ENCODE peak calls at places on chromosomes 6 and 20, in ten cellular contexts. One of them, this sample, is unnamed.
A peak's percentile ranks its signal among the peaks of the same experiment; 100 is the strongest.

GRCh38 chr20:25859649-25860530 is 163.2 kb upstream of the ZNF337 start:
- DNase-seq in A549: no peak
- DNase-seq in neural progenitor cell: peak; percentile 90
- DNase-seq in mucosa of descending colon: no peak
- DNase-seq in right atrium auricular region: peak; percentile 81
- DNase-seq in HepG2: peak; percentile 65
- DNase-seq in heart left ventricle: peak; percentile 76
- DNase-seq in lower leg skin: peak; percentile 43
- DNase-seq in neural crest cell: peak; percentile 58
- DNase-seq in transverse colon: peak; percentile 59
- DNase-seq in this sample: no peak

GRCh38 chr6:43089874-43090556 is 13.9 kb downstream of the PTK7 start:
- DNase-seq in A549: no peak
- DNase-seq in neural progenitor cell: peak; percentile 41
- DNase-seq in mucosa of descending colon: no peak
- DNase-seq in right atrium auricular region: no peak
- DNase-seq in HepG2: peak; percentile 95
- DNase-seq in heart left ventricle: no peak
- DNase-seq in lower leg skin: no peak
- DNase-seq in neural crest cell: no peak
- DNase-seq in transverse colon: no peak
- DNase-seq in this sample: no peak

GRCh38 chr6:37820713-37821069 is 1.2 kb downstream of the ZFAND3 start:
- DNase-seq in A549: no peak
- DNase-seq in neural progenitor cell: no peak
- DNase-seq in mucosa of descending colon: no peak
- DNase-seq in right atrium auricular region: no peak
- DNase-seq in HepG2: no peak
- DNase-seq in heart left ventricle: no peak
- DNase-seq in lower leg skin: no peak
- DNase-seq in neural crest cell: no peak
- DNase-seq in transverse colon: no peak
- DNase-seq in this sample: no peak

GRCh38 chr6:87858440-87858839 is 156.4 kb upstream of the AKIRIN2 start:
- DNase-seq in A549: no peak
- DNase-seq in neural progenitor cell: no peak
- DNase-seq in mucosa of descending colon: no peak
- DNase-seq in right atrium auricular region: no peak
- DNase-seq in HepG2: no peak
- DNase-seq in heart left ventricle: no peak
- DNase-seq in lower leg skin: no peak
- DNase-seq in neural crest cell: no peak
- DNase-seq in transverse colon: no peak
- DNase-seq in this sample: no peak

GRCh38 chr20:54004397-54004940 is 65.9 kb downstream of the BCAS1 start:
- DNase-seq in A549: no peak
- DNase-seq in neural progenitor cell: no peak
- DNase-seq in mucosa of descending colon: no peak
- DNase-seq in right atrium auricular region: no peak
- DNase-seq in HepG2: no peak
- DNase-seq in heart left ventricle: no peak
- DNase-seq in lower leg skin: no peak
- DNase-seq in neural crest cell: no peak
- DNase-seq in transverse colon: no peak
- DNase-seq in this sample: no peak

GRCh38 chr6:6486595-6486994 is 101.9 kb upstream of the LY86 start:
- DNase-seq in A549: no peak
- DNase-seq in neural progenitor cell: no peak
- DNase-seq in mucosa of descending colon: no peak
- DNase-seq in right atrium auricular region: no peak
- DNase-seq in HepG2: no peak
- DNase-seq in heart left ventricle: no peak
- DNase-seq in lower leg skin: no peak
- DNase-seq in neural crest cell: no peak
- DNase-seq in transverse colon: no peak
- DNase-seq in this sample: no peak

GRCh38 chr6:105509506-105510331 is 106.8 kb upstream of the PREP start:
- DNase-seq in A549: no peak
- DNase-seq in neural progenitor cell: peak; percentile 63
- DNase-seq in mucosa of descending colon: no peak
- DNase-seq in right atrium auricular region: no peak
- DNase-seq in HepG2: no peak
- DNase-seq in heart left ventricle: peak; percentile 50
- DNase-seq in lower leg skin: no peak
- DNase-seq in neural crest cell: peak; percentile 16
- DNase-seq in transverse colon: no peak
- DNase-seq in this sample: no peak

GRCh38 chr6:168130168-168130651 is 51.2 kb upstream of the FRMD1 start:
- DNase-seq in A549: no peak
- DNase-seq in neural progenitor cell: no peak
- DNase-seq in mucosa of descending colon: no peak
- DNase-seq in right atrium auricular region: peak; percentile 54
- DNase-seq in HepG2: no peak
- DNase-seq in heart left ventricle: peak; percentile 15
- DNase-seq in lower leg skin: peak; percentile 8
- DNase-seq in neural crest cell: no peak
- DNase-seq in transverse colon: no peak
- DNase-seq in this sample: no peak

GRCh38 chr6:36984581-36985383 is 1.2 kb downstream of the MTCH1 start:
- DNase-seq in A549: no peak
- DNase-seq in neural progenitor cell: peak; percentile 84
- DNase-seq in mucosa of descending colon: no peak
- DNase-seq in right atrium auricular region: peak; percentile 78
- DNase-seq in HepG2: no peak
- DNase-seq in heart left ventricle: peak; percentile 76
- DNase-seq in lower leg skin: no peak
- DNase-seq in neural crest cell: peak; percentile 39
- DNase-seq in transverse colon: peak; percentile 48
- DNase-seq in this sample: no peak

GRCh38 chr6:145151624-145152023 is 583.7 kb downstream of the EPM2A start:
- DNase-seq in A549: no peak
- DNase-seq in neural progenitor cell: no peak
- DNase-seq in mucosa of descending colon: no peak
- DNase-seq in right atrium auricular region: no peak
- DNase-seq in HepG2: no peak
- DNase-seq in heart left ventricle: no peak
- DNase-seq in lower leg skin: no peak
- DNase-seq in neural crest cell: no peak
- DNase-seq in transverse colon: no peak
- DNase-seq in this sample: no peak

GRCh38 chr20:57498425-57499400 is 26.2 kb downstream of the CTCFL start:
- DNase-seq in A549: no peak
- DNase-seq in neural progenitor cell: peak; percentile 63
- DNase-seq in mucosa of descending colon: no peak
- DNase-seq in right atrium auricular region: no peak
- DNase-seq in HepG2: no peak
- DNase-seq in heart left ventricle: no peak
- DNase-seq in lower leg skin: no peak
- DNase-seq in neural crest cell: no peak
- DNase-seq in transverse colon: no peak
- DNase-seq in this sample: no peak

GRCh38 chr6:11851405-11851804 is 72.8 kb upstream of the ADTRP start:
- DNase-seq in A549: no peak
- DNase-seq in neural progenitor cell: no peak
- DNase-seq in mucosa of descending colon: no peak
- DNase-seq in right atrium auricular region: no peak
- DNase-seq in HepG2: no peak
- DNase-seq in heart left ventricle: no peak
- DNase-seq in lower leg skin: no peak
- DNase-seq in neural crest cell: no peak
- DNase-seq in transverse colon: no peak
- DNase-seq in this sample: no peak

GRCh38 chr6:169224185-169224695 is 29.4 kb downstream of the THBS2 start:
- DNase-seq in A549: no peak
- DNase-seq in neural progenitor cell: no peak
- DNase-seq in mucosa of descending colon: no peak
- DNase-seq in right atrium auricular region: peak; percentile 79
- DNase-seq in HepG2: peak; percentile 16
- DNase-seq in heart left ventricle: no peak
- DNase-seq in lower leg skin: peak; percentile 13
- DNase-seq in neural crest cell: no peak
- DNase-seq in transverse colon: no peak
- DNase-seq in this sample: no peak

DNA sequence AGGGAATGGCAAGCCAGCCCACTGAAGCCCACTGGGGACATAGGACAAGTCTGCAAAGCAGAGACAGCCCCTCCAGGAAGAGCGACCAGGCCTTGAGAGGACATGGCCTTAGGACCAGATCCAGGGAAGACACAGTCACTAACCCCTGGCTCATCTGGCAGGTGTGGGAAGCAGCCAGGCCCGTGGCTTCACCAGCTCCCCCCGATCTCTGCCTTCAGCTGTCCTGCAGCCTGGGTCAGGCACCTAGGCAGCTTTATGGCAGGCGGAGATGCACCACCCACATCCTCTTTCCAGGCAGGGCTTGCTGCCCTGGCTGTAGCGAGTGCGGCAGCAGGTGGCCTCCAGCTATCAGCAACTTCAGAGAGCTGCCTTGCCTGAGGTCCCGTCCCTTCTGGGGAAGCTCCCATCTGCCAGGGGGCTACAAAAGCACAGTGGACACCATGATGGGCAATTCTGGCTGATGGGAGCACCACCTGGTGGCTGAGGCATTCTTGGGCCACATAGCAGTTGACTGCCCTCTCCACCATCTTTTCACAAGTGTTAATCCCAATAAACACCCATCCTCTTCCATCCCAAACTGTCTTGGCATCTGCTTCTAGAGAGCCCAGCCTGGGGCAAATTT is 85.8 kb downstream of the DZANK1 start:
- DNase-seq in A549: no peak
- DNase-seq in neural progenitor cell: peak; percentile 37
- DNase-seq in mucosa of descending colon: no peak
- DNase-seq in right atrium auricular region: peak; percentile 32
- DNase-seq in HepG2: no peak
- DNase-seq in heart left ventricle: no peak
- DNase-seq in lower leg skin: no peak
- DNase-seq in neural crest cell: no peak
- DNase-seq in transverse colon: no peak
- DNase-seq in this sample: no peak
- TF ChIP-seq CTCF in A549: no peak
- TF ChIP-seq CTCF in neural progenitor cell: peak; percentile 27
- TF ChIP-seq CTCF in mucosa of descending colon: no peak
- TF ChIP-seq CTCF in right atrium auricular region: no peak
- TF ChIP-seq CTCF in HepG2: peak; percentile 74
- TF ChIP-seq CTCF in heart left ventricle: no peak
- TF ChIP-seq CTCF in lower leg skin: no peak
- TF ChIP-seq CTCF in neural crest cell: no peak
- TF ChIP-seq CTCF in transverse colon: no peak
- TF ChIP-seq CTCF in this sample: no peak

DNA sequence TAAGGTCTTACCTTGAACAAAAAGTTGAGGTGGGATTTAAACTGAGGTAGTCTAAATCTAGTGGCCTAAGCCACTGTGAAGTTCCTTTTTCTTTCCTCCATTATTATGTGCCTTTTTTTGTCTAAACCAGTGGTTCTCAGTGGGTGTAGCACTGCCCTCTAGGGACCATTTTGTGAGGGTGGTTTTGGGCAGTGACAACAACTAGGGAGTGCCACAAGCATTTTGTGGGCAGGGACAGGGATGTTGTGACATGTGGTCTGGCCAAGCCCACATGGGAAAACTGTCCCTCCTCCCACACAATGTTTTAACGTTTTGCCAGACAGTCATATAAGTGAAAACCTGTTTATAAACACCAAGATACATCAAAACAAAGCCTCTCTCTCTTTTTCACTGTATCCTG is 899.4 kb upstream of the FLRT3 start:
- DNase-seq in A549: peak; percentile 8
- DNase-seq in neural progenitor cell: peak; percentile 70
- DNase-seq in mucosa of descending colon: no peak
- DNase-seq in right atrium auricular region: no peak
- DNase-seq in HepG2: peak; percentile 58
- DNase-seq in heart left ventricle: no peak
- DNase-seq in lower leg skin: no peak
- DNase-seq in neural crest cell: peak; percentile 19
- DNase-seq in transverse colon: peak; percentile 17
- DNase-seq in this sample: no peak
- TF ChIP-seq CTCF in A549: peak; percentile 35
- TF ChIP-seq CTCF in neural progenitor cell: peak; percentile 80
- TF ChIP-seq CTCF in mucosa of descending colon: peak; percentile 12
- TF ChIP-seq CTCF in right atrium auricular region: peak; percentile 14
- TF ChIP-seq CTCF in HepG2: peak; percentile 89
- TF ChIP-seq CTCF in heart left ventricle: no peak
- TF ChIP-seq CTCF in lower leg skin: no peak
- TF ChIP-seq CTCF in neural crest cell: peak; percentile 63
- TF ChIP-seq CTCF in transverse colon: peak; percentile 40
- TF ChIP-seq CTCF in this sample: peak; percentile 45

GRCh38 chr6:14117158-14118090 is at the start of gene CD83:
- DNase-seq in A549: peak; percentile 56
- DNase-seq in neural progenitor cell: peak; percentile 75
- DNase-seq in mucosa of descending colon: peak; percentile 85
- DNase-seq in right atrium auricular region: no peak
- DNase-seq in HepG2: peak; percentile 13
- DNase-seq in heart left ventricle: peak; percentile 78
- DNase-seq in lower leg skin: no peak
- DNase-seq in neural crest cell: peak; percentile 28
- DNase-seq in transverse colon: peak; percentile 80
- DNase-seq in this sample: peak; percentile 70
- TF ChIP-seq CTCF in A549: no peak
- TF ChIP-seq CTCF in neural progenitor cell: peak; percentile 30
- TF ChIP-seq CTCF in mucosa of descending colon: no peak
- TF ChIP-seq CTCF in right atrium auricular region: peak; percentile 37
- TF ChIP-seq CTCF in HepG2: peak; percentile 47
- TF ChIP-seq CTCF in heart left ventricle: peak; percentile 13
- TF ChIP-seq CTCF in lower leg skin: no peak
- TF ChIP-seq CTCF in neural crest cell: peak; percentile 38
- TF ChIP-seq CTCF in transverse colon: no peak
- TF ChIP-seq CTCF in this sample: no peak

GRCh38 chr6:33824461-33825154 is 20.8 kb upstream of the MLN start:
- DNase-seq in A549: peak; percentile 21
- DNase-seq in neural progenitor cell: no peak
- DNase-seq in mucosa of descending colon: peak; percentile 70
- DNase-seq in right atrium auricular region: peak; percentile 61
- DNase-seq in HepG2: no peak
- DNase-seq in heart left ventricle: no peak
- DNase-seq in lower leg skin: no peak
- DNase-seq in neural crest cell: no peak
- DNase-seq in transverse colon: peak; percentile 63
- DNase-seq in this sample: no peak

GRCh38 chr6:33820784-33821183 is 17.0 kb upstream of the MLN start:
- DNase-seq in A549: no peak
- DNase-seq in neural progenitor cell: no peak
- DNase-seq in mucosa of descending colon: no peak
- DNase-seq in right atrium auricular region: no peak
- DNase-seq in HepG2: no peak
- DNase-seq in heart left ventricle: no peak
- DNase-seq in lower leg skin: no peak
- DNase-seq in neural crest cell: no peak
- DNase-seq in transverse colon: no peak
- DNase-seq in this sample: no peak

GRCh38 chr6:33820243-33820642 is 16.4 kb upstream of the MLN start:
- DNase-seq in A549: no peak
- DNase-seq in neural progenitor cell: no peak
- DNase-seq in mucosa of descending colon: peak; percentile 27
- DNase-seq in right atrium auricular region: no peak
- DNase-seq in HepG2: no peak
- DNase-seq in heart left ventricle: no peak
- DNase-seq in lower leg skin: no peak
- DNase-seq in neural crest cell: no peak
- DNase-seq in transverse colon: no peak
- DNase-seq in this sample: no peak

GRCh38 chr6:33823806-33824205 is 20.0 kb upstream of the MLN start:
- DNase-seq in A549: no peak
- DNase-seq in neural progenitor cell: no peak
- DNase-seq in mucosa of descending colon: peak; percentile 31
- DNase-seq in right atrium auricular region: no peak
- DNase-seq in HepG2: no peak
- DNase-seq in heart left ventricle: no peak
- DNase-seq in lower leg skin: no peak
- DNase-seq in neural crest cell: no peak
- DNase-seq in transverse colon: no peak
- DNase-seq in this sample: no peak

GRCh38 chr6:33822575-33823395 is 19.0 kb upstream of the MLN start:
- DNase-seq in A549: peak; percentile 72
- DNase-seq in neural progenitor cell: peak; percentile 82
- DNase-seq in mucosa of descending colon: peak; percentile 29
- DNase-seq in right atrium auricular region: no peak
- DNase-seq in HepG2: peak; percentile 56
- DNase-seq in heart left ventricle: no peak
- DNase-seq in lower leg skin: no peak
- DNase-seq in neural crest cell: peak; percentile 31
- DNase-seq in transverse colon: no peak
- DNase-seq in this sample: no peak
- TF ChIP-seq CTCF in A549: no peak
- TF ChIP-seq CTCF in neural progenitor cell: peak; percentile 53
- TF ChIP-seq CTCF in mucosa of descending colon: no peak
- TF ChIP-seq CTCF in right atrium auricular region: no peak
- TF ChIP-seq CTCF in HepG2: peak; percentile 47
- TF ChIP-seq CTCF in heart left ventricle: no peak
- TF ChIP-seq CTCF in lower leg skin: no peak
- TF ChIP-seq CTCF in neural crest cell: peak; percentile 46
- TF ChIP-seq CTCF in transverse colon: no peak
- TF ChIP-seq CTCF in this sample: peak; percentile 0